ENCODE peak calls at places on chromosomes 11 and 22, in five cellular contexts. P, X, R, U and S are unnamed samples. For H3K4me1, the result is how much of the 10 kb centered on the place peaks cover.

GRCh38 chr22:17086750-17087149 is 1.9 kb downstream of the IL17RA start:
- DNase-seq in P (no peak), U (no peak), X (peak), R (no peak), S (peak)

GRCh38 chr11:3139481-3140290 is 25.4 kb downstream of the OSBPL5 start:
- DNase-seq in X (no peak), U (no peak), P (no peak), R (no peak), S (no peak)

GRCh38 chr22:17888439-17888838 is 114.2 kb upstream of the BID start:
- DNase-seq in P (no peak), U (no peak), R (no peak), X (no peak), S (no peak)

GRCh38 chr11:85898456-85898855 is 43.3 kb downstream of the CCDC83 start:
- DNase-seq in U (no peak), R (no peak), X (no peak), P (no peak), S (no peak)

GRCh38 chr11:103610435-103610834 is 426.0 kb upstream of the DDI1 start:
- DNase-seq in P (no peak), X (no peak), U (no peak), R (no peak), S (no peak)

GRCh38 chr11:2693271-2693833 is 6.4 kb downstream of the KCNQ1OT1 start:
- DNase-seq in U (no peak), R (no peak), X (no peak), P (no peak), S (no peak)

GRCh38 chr22:45008853-45009751 is 703 bp downstream of the PHF21B start:
- DNase-seq in P (no peak), U (no peak), R (peak), X (peak), S (no peak)

GRCh38 chr11:117188620-117189081 is 10.1 kb downstream of the SIDT2 start:
- DNase-seq in U (no peak), P (peak), X (no peak), R (no peak), S (no peak)

GRCh38 chr11:131095501-131096185 is 179.4 kb upstream of the SNX19 start:
- DNase-seq in P (no peak), R (no peak), U (no peak), X (peak), S (no peak)

DNA sequence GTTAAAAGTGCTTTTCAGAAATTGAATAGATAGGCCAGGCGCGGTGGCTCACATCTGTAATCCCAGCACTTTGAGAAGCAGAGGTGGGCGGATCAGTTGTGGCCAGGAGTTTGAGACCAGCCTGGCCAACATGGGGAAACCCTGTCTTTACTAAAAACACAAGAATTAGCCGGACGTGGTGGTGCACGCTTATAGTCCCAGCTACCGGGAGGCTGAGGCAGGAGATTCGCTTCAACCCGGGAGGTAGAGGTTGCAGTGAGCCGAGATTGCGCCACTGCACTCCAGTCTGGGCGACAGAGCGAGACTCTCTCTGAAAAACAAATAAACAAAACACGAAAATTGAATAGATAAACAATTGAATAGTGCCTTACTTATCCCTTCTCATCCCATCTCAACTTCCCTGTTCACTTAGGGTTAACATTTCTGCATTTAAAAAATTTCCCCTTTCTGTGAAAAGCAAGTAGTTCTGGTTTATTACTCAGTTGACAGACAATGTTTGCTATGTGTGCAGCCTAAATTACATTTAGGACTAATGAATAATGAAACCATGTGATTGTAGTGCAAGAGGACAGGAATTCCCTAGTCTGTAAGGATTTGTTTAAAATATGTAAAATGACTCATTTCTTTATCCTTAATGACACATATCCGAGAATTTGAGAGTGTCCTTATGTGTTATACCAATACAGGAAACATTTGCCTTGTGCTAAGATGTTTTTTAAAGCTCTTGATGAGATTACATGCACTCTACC is 6.0 kb downstream of the RNF169 start:
- DNase-seq in X (no peak), R (no peak), U (no peak), P (no peak), S (no peak)
- H3K4me3 ChIP-seq in X (no peak), R (no peak), U (no peak), P (no peak), S (no peak)

GRCh38 chr11:8081591-8082021 is 595 bp downstream of the TUB start:
- DNase-seq in U (no peak), X (no peak), R (no peak), P (no peak), S (no peak)
- H3K27ac ChIP-seq in U (no peak), X (no peak), R (no peak), P (no peak), S (no peak)

GRCh38 chr11:47271961-47272661 is 2.2 kb downstream of the MADD start:
- DNase-seq in U (peak), P (peak), X (peak), R (no peak), S (no peak)

GRCh38 chr11:47271328-47271727 is 1.4 kb downstream of the MADD start:
- DNase-seq in P (no peak), R (no peak), U (no peak), X (peak), S (no peak)

GRCh38 chr11:47269829-47270305 is at the start of gene MADD:
- DNase-seq in R (peak), P (peak), U (peak), X (peak), S (peak)

GRCh38 chr11:47269002-47269828 is 718 bp upstream of the MADD start:
- DNase-seq in U (peak), R (peak), X (peak), P (peak), S (peak)

GRCh38 chr11:47270331-47271271 is 668 bp downstream of the MADD start:
- DNase-seq in U (no peak), X (peak), R (peak), P (no peak), S (peak)
- H3K4me1 ChIP-seq in U (under half), X (under half), R (under half), P (under half), S (under half)

DNA sequence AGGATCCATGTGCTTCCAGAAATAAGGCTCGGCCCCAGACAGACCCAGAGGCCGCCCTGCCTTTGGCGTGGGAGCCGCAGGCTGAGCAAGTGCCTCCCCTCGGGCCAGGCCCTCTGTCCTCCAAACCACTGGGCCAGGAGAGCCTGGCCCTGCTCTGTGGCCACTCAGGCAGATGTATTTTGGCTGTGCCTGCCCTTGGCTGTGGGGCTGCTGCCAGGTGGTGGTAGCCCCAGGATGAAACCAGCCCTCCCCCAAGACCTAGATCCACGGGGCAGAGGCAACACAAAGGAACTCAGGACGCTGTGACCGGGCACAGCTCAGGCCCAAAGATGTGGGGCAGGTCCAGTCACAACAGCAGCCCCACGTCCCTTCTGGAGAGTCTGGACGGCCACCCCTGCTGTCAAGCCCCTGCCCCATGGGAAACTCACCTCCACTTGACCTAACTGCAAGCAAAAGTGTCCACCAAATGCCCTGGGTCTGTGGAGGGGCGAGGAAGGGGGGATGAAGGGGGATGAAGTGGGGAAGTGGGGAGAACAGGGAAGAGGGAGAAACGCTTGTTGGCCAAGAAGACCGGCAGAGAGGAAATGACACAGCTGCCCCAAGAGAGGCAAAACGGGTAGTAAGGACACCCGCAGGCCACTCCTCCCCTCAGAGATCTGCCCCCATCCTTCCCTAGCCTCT is 23.9 kb downstream of the PISD start:
- DNase-seq in U (no peak), R (no peak), X (peak), P (no peak), S (no peak)
- H3K4me3 ChIP-seq in U (no peak), R (no peak), X (peak), P (peak), S (no peak)

GRCh38 chr11:18523079-18523478 is 3.7 kb downstream of the TSG101 start:
- DNase-seq in P (no peak), U (no peak), X (no peak), R (no peak), S (no peak)
- H3K27ac ChIP-seq in P (no peak), U (no peak), X (no peak), R (no peak), S (no peak)

GRCh38 chr11:10693509-10694071 is at the start of gene IRAG1:
- DNase-seq in U (no peak), X (no peak), P (peak), R (no peak), S (no peak)

GRCh38 chr11:10695821-10696220 is 2.3 kb upstream of the IRAG1 start:
- DNase-seq in X (no peak), P (no peak), R (no peak), U (no peak), S (no peak)

GRCh38 chr11:10692716-10693115 is 839 bp downstream of the IRAG1 start:
- DNase-seq in X (no peak), U (no peak), P (no peak), R (no peak), S (no peak)

GRCh38 chr11:10696797-10697620 is 3.5 kb upstream of the IRAG1 start:
- DNase-seq in P (no peak), X (no peak), U (no peak), R (no peak), S (no peak)

GRCh38 chr11:10694481-10695239 is 1.1 kb upstream of the IRAG1 start:
- DNase-seq in X (no peak), P (no peak), U (no peak), R (no peak), S (no peak)
- H3K4me1 ChIP-seq in X (under half), P (under half), U (under half), R (under half), S (under half)

GRCh38 chr11:45079567-45079942 is 66.9 kb upstream of the PRDM11 start:
- DNase-seq in U (no peak), X (no peak), R (no peak), P (no peak), S (no peak)

GRCh38 chr11:45082744-45083543 is 63.5 kb upstream of the PRDM11 start:
- DNase-seq in P (no peak), R (no peak), U (no peak), X (peak), S (no peak)

GRCh38 chr11:45078236-45079074 is 68.0 kb upstream of the PRDM11 start:
- DNase-seq in P (no peak), X (no peak), R (no peak), U (no peak), S (no peak)

GRCh38 chr11:45079075-45079444 is 67.4 kb upstream of the PRDM11 start:
- DNase-seq in R (peak), P (no peak), X (peak), U (no peak), S (no peak)

DNA sequence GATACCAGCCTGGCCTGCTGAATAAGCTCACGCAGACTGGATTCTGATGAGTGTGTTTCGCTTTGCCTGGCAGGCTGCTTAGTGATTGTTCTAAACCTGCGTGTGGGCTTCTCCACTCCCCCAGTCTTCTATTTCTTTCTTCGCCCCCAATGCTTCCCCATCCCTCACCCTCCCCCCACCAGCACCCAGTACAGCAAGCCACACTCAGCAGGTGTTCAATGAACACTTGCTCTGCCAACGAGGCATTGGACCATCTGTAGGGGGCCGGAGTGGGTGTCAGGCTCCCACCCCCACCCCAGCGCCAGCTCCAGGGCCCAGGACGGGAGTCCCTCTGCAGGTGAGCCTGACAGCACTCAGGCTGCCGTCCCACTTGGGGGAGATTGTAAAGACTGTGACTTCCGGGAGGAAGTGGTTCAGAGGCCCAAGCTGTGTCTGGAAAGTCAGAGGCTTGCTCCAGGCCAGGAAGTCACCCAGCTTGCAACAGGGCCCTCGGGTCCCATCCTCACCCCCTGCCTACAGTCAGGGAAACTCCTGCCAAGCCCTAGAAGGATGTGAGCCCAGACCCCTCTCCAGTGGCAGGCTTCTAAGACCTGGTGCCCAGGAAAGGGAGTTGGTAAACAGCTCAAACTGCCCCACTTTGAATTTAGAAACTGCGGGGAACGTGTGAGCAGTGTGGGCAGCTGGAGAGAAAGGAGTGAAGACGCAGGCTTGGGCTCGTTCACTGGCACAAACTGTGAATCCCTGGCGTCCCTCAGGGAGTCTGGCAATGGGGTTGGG is 66.3 kb upstream of the PRDM11 start:
- DNase-seq in U (no peak), R (peak), P (peak), X (peak), S (peak)
- H3K4me3 ChIP-seq in U (no peak), R (no peak), P (no peak), X (peak), S (no peak)

GRCh38 chr11:279040-279965 is 1.1 kb downstream of the NLRP6 start:
- DNase-seq in P (no peak), U (no peak), R (no peak), X (no peak), S (no peak)
- H3K27ac ChIP-seq in P (peak), U (no peak), R (no peak), X (no peak), S (no peak)

GRCh38 chr11:44730775-44731174 is 4.0 kb downstream of the TSPAN18 start:
- DNase-seq in X (no peak), U (no peak), R (no peak), P (no peak), S (no peak)
- H3K4me1 ChIP-seq in X (under half), U (under half), R (under half), P (under half), S (half or more)

GRCh38 chr11:13207270-13207664 is 70.3 kb upstream of the BMAL1 start:
- DNase-seq in X (no peak), U (no peak), R (no peak), P (no peak), S (no peak)

GRCh38 chr11:13206086-13206640 is 71.4 kb upstream of the BMAL1 start:
- DNase-seq in R (no peak), P (no peak), U (no peak), X (no peak), S (no peak)

GRCh38 chr11:13208921-13209320 is 68.7 kb upstream of the BMAL1 start:
- DNase-seq in R (no peak), P (no peak), U (no peak), X (no peak), S (no peak)

GRCh38 chr11:13207665-13208594 is 69.7 kb upstream of the BMAL1 start:
- DNase-seq in P (no peak), X (no peak), U (no peak), R (no peak), S (peak)

GRCh38 chr11:13205446-13205845 is 72.1 kb upstream of the BMAL1 start:
- DNase-seq in U (no peak), R (peak), X (no peak), P (no peak), S (no peak)
- H3K4me3 ChIP-seq in U (no peak), R (no peak), X (no peak), P (no peak), S (no peak)